ENCODE peak calls at places on chromosomes 13 and 19, in four cellular contexts. F is GM12878, U is H1, N is HepG2. A is an unnamed sample. For H3K4me1, the result is how much of the 10 kb centered on the place peaks cover.

GRCh38 chr19:13463296-13463695 is 43.0 kb downstream of the CACNA1A start:
- DNase-seq in U (peak), N (no peak), F (no peak), A (peak)

GRCh38 chr19:33505168-33505567 is 16.4 kb downstream of the PEPD start:
- DNase-seq in F (no peak), N (no peak), U (no peak), A (no peak)

GRCh38 chr19:53504903-53505302 is 33.0 kb upstream of the ZNF331 start:
- DNase-seq in N (peak), U (no peak), F (no peak), A (no peak)

GRCh38 chr13:50128406-50129048 is 113.3 kb downstream of the KCNRG start:
- DNase-seq in U (no peak), F (no peak), N (no peak), A (no peak)

GRCh38 chr19:2969104-2969504 is 8.3 kb upstream of the TLE6 start:
- DNase-seq in U (no peak), F (no peak), N (no peak), A (no peak)

GRCh38 chr13:75194717-75195116 is 287.3 kb downstream of the TBC1D4 start:
- DNase-seq in F (no peak), N (no peak), U (no peak), A (no peak)

GRCh38 chr19:8578642-8579265 is 1.5 kb upstream of the MYO1F start:
- DNase-seq in F (no peak), N (peak), U (peak), A (peak)

GRCh38 chr19:9917322-9917721 is 19.0 kb downstream of the OLFM2 start:
- DNase-seq in U (no peak), F (no peak), N (peak), A (no peak)

GRCh38 chr19:45812297-45812696 is 2.8 kb downstream of the RSPH6A start:
- DNase-seq in U (no peak), N (no peak), F (no peak), A (no peak)

GRCh38 chr13:88622362-88622973 is 951.3 kb downstream of the SLITRK5 start:
- DNase-seq in U (no peak), N (no peak), F (no peak), A (no peak)

GRCh38 chr13:99227331-99227900 is 26.8 kb downstream of the UBAC2 start:
- DNase-seq in U (no peak), N (no peak), F (no peak), A (no peak)
- H3K9ac ChIP-seq in U (no peak), N (no peak), F (no peak), A (no peak)

GRCh38 chr19:48397263-48397635 is 3.8 kb downstream of the GRIN2D start:
- DNase-seq in N (no peak), U (no peak), F (no peak), A (no peak)
- H3K4me1 ChIP-seq in N (half or more), U (half or more), F (under half), A (under half)

GRCh38 chr13:87274209-87274819 is 396.9 kb upstream of the SLITRK5 start:
- DNase-seq in N (peak), F (no peak), U (peak), A (peak)
- TF ChIP-seq SUZ12 in N (no peak), F (no peak), U (no peak), A (no peak)

DNA sequence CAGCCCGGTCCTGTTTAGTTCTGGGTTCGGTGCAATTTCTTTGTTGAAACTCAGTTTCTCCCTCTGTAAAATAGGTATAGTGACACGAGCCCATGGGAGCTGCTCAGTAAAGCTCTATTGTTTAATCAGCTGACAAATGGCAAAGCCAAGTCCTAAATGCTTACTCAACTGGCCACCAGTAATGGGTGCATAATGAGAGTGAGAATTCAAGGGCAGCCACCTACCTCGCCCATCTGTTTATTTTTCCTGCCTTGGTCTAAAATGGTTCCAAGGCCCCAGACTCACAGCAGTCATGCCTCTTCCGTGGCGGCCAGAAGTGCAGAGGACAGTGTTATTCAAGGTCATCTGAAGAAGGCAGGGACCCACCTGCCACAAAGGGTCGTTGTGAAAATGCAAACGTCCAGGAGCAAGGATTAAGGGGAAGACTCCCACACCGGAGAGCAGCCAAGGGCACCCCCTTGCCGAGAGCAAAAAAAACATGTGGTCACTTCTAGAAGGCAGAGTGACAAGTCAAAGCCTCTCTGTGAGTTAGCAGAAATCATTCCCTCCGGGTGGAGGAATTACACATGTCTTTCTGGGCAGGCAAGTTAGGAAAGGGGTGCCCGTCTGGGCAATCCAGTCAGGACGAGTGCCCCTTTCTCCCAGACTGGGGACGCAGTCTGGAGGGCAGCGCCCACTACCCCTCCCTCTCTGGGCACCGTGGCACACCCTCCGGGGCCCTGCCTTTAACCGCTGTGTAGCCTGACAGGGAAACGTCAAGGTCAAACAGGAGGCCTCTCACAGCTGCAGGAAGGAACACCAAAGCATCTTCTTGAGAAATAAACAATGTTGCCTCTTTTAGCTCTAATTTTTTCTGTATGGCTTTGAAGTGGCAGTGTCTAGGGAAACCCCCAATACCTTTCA is 186.2 kb downstream of the FOXO1 start:
- DNase-seq in U (no peak), F (no peak), N (peak), A (no peak)
- H3K9ac ChIP-seq in U (no peak), F (no peak), N (peak), A (no peak)